ENCODE peak calls at places on chromosomes 7 and 10, in seven cellular contexts. W is OCI-LY7; C is uterus; A is IMR-90; I is mucosa of descending colon; D is effector memory CD4-positive, alpha-beta T cell; R is adipocyte. G is an unnamed sample. For H3K4me1, the result is how much of the 10 kb centered on the place peaks cover.

GRCh38 chr10:74244807-74245206 is 93.8 kb downstream of the ADK start:
- DNase-seq in I (no peak), D (no peak), R (no peak), W (no peak), A (no peak), C (no peak), G (no peak)

GRCh38 chr10:92420554-92421275 is 129.7 kb downstream of the MARCHF5 start:
- DNase-seq in C (no peak), R (peak), W (no peak), A (no peak), D (no peak), I (peak), G (no peak)

GRCh38 chr10:62323751-62324150 is 50.4 kb upstream of the ZNF365 start:
- DNase-seq in A (no peak), C (no peak), D (no peak), W (no peak), R (peak), I (no peak), G (no peak)

GRCh38 chr10:118002581-118002980 is 44.2 kb downstream of the RAB11FIP2 start:
- DNase-seq in D (no peak), A (peak), I (no peak), R (no peak), C (no peak), W (no peak), G (no peak)

GRCh38 chr10:114548662-114549061 is 109.4 kb downstream of the ABLIM1 start:
- DNase-seq in C (peak), R (peak), I (no peak), W (peak), D (no peak), A (peak), G (peak)

GRCh38 chr10:11895108-11895466 is 71.9 kb downstream of the PROSER2 start:
- DNase-seq in R (no peak), C (no peak), A (no peak), I (no peak), D (no peak), W (no peak), G (no peak)

GRCh38 chr10:48805848-48806247 is 121.2 kb downstream of the WDFY4 start:
- DNase-seq in A (no peak), W (no peak), D (no peak), R (no peak), I (no peak), C (peak), G (no peak)

GRCh38 chr7:23938937-23939552 is 229.0 kb downstream of the STK31 start:
- DNase-seq in W (peak), C (no peak), R (peak), I (no peak), D (no peak), A (peak), G (peak)

GRCh38 chr10:10794776-10795175 is 222.9 kb upstream of the CELF2 start:
- DNase-seq in R (no peak), I (no peak), W (no peak), A (peak), D (no peak), C (no peak), G (no peak)

GRCh38 chr7:47610506-47611044 is 28.7 kb upstream of the TNS3 start:
- DNase-seq in A (peak), D (no peak), W (no peak), R (peak), C (peak), I (no peak), G (peak)

GRCh38 chr7:50641442-50642405 is 76.5 kb upstream of the DDC start:
- DNase-seq in A (no peak), W (no peak), R (no peak), I (no peak), C (no peak), D (no peak), G (peak)

GRCh38 chr10:49552277-49552676 is 13.4 kb upstream of the ERCC6 start:
- DNase-seq in D (no peak), C (no peak), R (peak), W (no peak), I (no peak), A (peak), G (no peak)

GRCh38 chr10:42149722-42150427 is 488.5 kb downstream of the ZNF33B start:
- DNase-seq in W (no peak), I (no peak), A (no peak), C (no peak), R (no peak), D (no peak), G (no peak)

GRCh38 chr7:55100172-55100961 is 81.5 kb downstream of the EGFR start:
- DNase-seq in W (no peak), I (peak), D (no peak), C (peak), A (peak), R (no peak), G (peak)

GRCh38 chr7:100874300-100874576 is 665 bp upstream of the SRRT start:
- DNase-seq in D (no peak), C (no peak), I (no peak), R (no peak), A (no peak), W (no peak), G (no peak)

DNA sequence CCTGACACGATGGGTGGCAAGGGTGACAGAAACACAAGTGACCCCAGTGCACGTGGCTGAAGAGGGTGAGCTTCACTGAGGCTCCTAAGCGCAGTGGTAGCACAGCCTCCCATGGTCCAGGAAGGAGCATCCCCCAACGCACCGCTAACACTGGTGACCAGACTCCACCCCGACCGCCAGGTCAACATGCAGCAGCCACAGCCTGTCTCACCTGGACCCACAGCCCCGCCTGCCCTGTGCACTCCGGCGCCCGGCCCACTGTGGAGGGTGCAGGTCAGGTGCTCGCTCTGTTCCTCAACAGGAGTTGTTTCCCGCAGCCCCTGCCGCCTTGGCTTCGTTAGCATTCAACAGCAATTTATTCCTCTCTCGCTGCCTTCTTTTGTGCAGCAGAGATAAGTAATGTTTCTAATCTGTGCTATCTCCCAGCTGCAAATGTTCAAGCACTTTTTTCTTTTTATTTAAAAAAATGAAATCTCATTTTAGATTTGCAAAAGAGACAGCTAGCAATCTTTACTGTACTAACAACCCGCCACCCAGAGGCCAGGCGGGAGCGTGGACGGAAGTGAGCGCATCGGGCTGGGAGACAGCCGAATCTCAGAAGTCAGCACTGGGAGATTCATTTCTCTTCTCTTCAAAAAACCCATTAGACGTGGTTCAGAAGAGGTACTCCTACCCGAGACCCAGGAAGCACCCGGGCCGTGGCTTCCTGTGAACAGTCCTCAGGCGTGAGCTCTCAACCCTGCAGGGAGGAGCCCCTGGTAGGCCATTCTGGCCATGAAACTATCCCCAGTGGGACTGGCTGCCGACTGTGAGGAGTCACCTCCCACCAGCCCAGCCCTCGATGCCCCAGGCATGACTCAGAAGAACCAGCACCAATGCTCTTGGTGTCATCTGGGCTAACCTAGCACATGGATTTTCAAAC is 133.4 kb downstream of the MAD1L1 start:
- DNase-seq in R (peak), C (no peak), I (no peak), W (peak), D (no peak), A (peak), G (no peak)
- H3K4me1 ChIP-seq in R (under half), C (under half), I (under half), W (under half), D (under half), A (under half), G (under half)

GRCh38 chr7:1042161-1042833 is 2.0 kb upstream of the GPR146 start:
- DNase-seq in A (no peak), I (no peak), D (no peak), C (no peak), W (no peak), R (no peak), G (peak)

GRCh38 chr7:1044189-1045037 is at the start of gene GPR146:
- DNase-seq in C (peak), W (peak), D (peak), I (peak), R (peak), A (peak), G (peak)

GRCh38 chr7:1045727-1046063 is 1.3 kb downstream of the GPR146 start:
- DNase-seq in W (no peak), A (no peak), C (no peak), I (no peak), D (no peak), R (no peak), G (no peak)

GRCh38 chr7:1045038-1045726 is 836 bp downstream of the GPR146 start:
- DNase-seq in R (no peak), W (no peak), D (no peak), I (no peak), C (no peak), A (no peak), G (no peak)

DNA sequence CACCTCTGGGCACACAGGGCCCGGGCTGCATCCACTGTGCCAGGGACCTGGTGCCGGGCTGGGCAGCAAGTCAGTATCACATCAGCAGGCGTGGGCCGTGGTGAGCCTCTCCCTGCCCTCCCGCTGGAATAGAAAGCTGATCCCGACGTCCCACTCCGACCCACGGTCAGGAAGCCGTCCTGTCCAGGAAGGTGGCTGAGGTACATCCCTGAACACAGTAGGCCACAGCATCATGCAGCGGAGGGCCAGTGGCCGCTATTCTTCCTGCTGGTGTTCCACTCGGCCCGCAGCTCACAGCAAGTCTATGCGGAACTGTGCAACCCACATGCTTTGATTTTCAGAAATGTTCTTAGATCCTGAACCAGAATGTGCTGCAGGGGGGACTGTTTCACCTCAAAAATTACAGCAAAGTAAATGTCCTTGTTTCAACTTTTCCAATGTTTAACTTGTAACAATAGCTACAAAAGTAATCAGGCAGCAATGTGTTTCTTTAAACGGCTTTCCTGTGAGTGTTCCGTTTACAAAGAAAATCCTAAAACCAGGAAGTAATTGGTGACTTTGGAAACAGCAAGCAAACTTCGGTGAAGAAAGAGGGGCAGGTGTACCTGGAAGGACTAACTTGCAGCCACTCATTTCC is 676 bp upstream of the GPR146 start:
- DNase-seq in W (no peak), I (peak), R (no peak), D (no peak), C (no peak), A (no peak), G (no peak)
- H3K4me1 ChIP-seq in W (under half), I (under half), R (under half), D (under half), C (under half), A (under half), G (half or more)

DNA sequence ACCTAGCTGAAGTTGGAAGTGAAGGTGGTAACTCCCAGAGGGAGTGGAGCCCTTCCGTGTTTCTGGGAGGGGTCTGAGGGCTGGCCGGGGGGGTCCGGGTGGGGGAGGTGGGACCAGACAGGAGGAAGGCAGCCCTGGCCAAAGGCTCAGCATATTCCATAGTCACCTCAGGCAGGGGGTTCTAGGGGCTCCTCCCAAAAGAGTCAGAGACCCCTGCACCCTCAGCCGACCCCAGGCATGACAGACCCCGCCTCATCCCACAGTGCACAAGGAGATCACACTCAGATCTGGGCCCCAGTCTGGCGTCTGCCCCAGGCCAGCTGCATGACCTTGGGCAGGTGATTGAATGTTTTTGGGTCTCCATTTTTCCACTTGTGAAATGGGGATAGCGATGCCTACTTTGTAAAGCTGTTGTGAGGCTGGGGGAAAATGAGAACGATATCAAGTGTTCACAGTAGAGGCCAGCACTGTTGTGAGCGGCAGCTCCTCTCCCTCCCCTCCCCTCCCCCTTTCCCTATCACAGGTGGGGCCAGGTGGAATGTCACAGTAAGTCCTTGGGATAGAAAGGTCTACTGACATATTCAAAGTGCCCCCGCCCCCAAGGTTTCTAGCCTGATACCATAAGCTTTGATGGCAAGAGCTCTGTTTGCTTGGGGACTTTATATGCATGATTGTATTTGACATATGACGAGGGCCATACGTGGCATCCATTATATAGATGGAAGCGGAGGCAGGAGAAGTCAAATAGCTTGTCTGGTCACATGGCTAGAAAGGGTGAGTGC is 33.3 kb downstream of the DNAJB12 start:
- DNase-seq in D (no peak), C (no peak), A (no peak), I (no peak), W (no peak), R (no peak), G (peak)
- H3K4me1 ChIP-seq in D (half or more), C (under half), A (under half), I (under half), W (half or more), R (half or more), G (half or more)

GRCh38 chr10:26505491-26505890 is 67.3 kb downstream of the APBB1IP start:
- DNase-seq in I (no peak), A (no peak), D (no peak), R (no peak), W (no peak), C (no peak), G (no peak)

GRCh38 chr10:26507441-26507840 is 69.3 kb downstream of the APBB1IP start:
- DNase-seq in R (no peak), A (no peak), C (no peak), W (no peak), D (no peak), I (no peak), G (no peak)

GRCh38 chr10:26508016-26508415 is 69.9 kb downstream of the APBB1IP start:
- DNase-seq in W (no peak), I (no peak), R (no peak), C (no peak), D (no peak), A (no peak), G (no peak)

GRCh38 chr10:26503911-26504310 is 65.8 kb downstream of the APBB1IP start:
- DNase-seq in D (no peak), W (peak), A (no peak), I (no peak), C (no peak), R (no peak), G (no peak)

GRCh38 chr10:26502988-26503387 is 64.8 kb downstream of the APBB1IP start:
- DNase-seq in I (no peak), D (no peak), R (no peak), C (no peak), W (no peak), A (no peak), G (no peak)
- H3K4me1 ChIP-seq in I (under half), D (under half), R (under half), C (under half), W (under half), A (under half), G (under half)

G was measured in body of pancreas.